ENCODE peak calls at places on chromosome 15, in four cellular contexts. One of them, this sample, is unnamed.

GRCh38 chr15:72341361-72341760 is 21.4 kb upstream of the CELF6 start:
- DNase-seq in K562: peak
- DNase-seq in A549: no peak
- DNase-seq in HepG2: no peak
- DNase-seq in this sample: peak

GRCh38 chr15:77527831-77528231 is 104.9 kb downstream of the LINGO1 start:
- DNase-seq in HepG2: no peak
- DNase-seq in A549: no peak
- DNase-seq in K562: no peak
- DNase-seq in this sample: no peak

GRCh38 chr15:98169551-98169950 is 209.0 kb downstream of the ARRDC4 start:
- DNase-seq in A549: no peak
- DNase-seq in HepG2: no peak
- DNase-seq in K562: no peak
- DNase-seq in this sample: no peak

GRCh38 chr15:25508369-25509002 is 69.7 kb upstream of the UBE3A start:
- DNase-seq in HepG2: peak
- DNase-seq in A549: peak
- DNase-seq in K562: peak
- DNase-seq in this sample: peak

GRCh38 chr15:41544650-41545015 is 576 bp upstream of the RPAP1 start:
- DNase-seq in HepG2: no peak
- DNase-seq in A549: no peak
- DNase-seq in K562: no peak
- DNase-seq in this sample: peak

GRCh38 chr15:20356444-20357138 is 185.0 kb downstream of the GOLGA6L6 start:
- DNase-seq in A549: peak
- DNase-seq in HepG2: peak
- DNase-seq in K562: peak
- DNase-seq in this sample: peak

GRCh38 chr15:25643120-25643519 is 204.3 kb upstream of the UBE3A start:
- DNase-seq in K562: no peak
- DNase-seq in HepG2: no peak
- DNase-seq in A549: no peak
- DNase-seq in this sample: no peak

GRCh38 chr15:29686079-29686425 is 136.2 kb downstream of the TJP1 start:
- DNase-seq in K562: no peak
- DNase-seq in A549: no peak
- DNase-seq in HepG2: no peak
- DNase-seq in this sample: no peak

GRCh38 chr15:96067677-96068076 is 262.8 kb upstream of the NR2F2 start:
- DNase-seq in K562: no peak
- DNase-seq in A549: no peak
- DNase-seq in HepG2: no peak
- DNase-seq in this sample: no peak

GRCh38 chr15:44038801-44039200 is 156.3 kb downstream of the FRMD5 start:
- DNase-seq in A549: no peak
- DNase-seq in K562: no peak
- DNase-seq in HepG2: peak
- DNase-seq in this sample: no peak

GRCh38 chr15:91055548-91056331 is 33.3 kb upstream of the VPS33B start:
- DNase-seq in K562: peak
- DNase-seq in HepG2: peak
- DNase-seq in A549: peak
- DNase-seq in this sample: peak

GRCh38 chr15:54556231-54556630 is 578.0 kb downstream of the UNC13C start:
- DNase-seq in A549: no peak
- DNase-seq in K562: no peak
- DNase-seq in HepG2: no peak
- DNase-seq in this sample: no peak

GRCh38 chr15:98671060-98672008 is 23.0 kb downstream of the IGF1R start:
- DNase-seq in K562: no peak
- DNase-seq in HepG2: peak
- DNase-seq in A549: no peak
- DNase-seq in this sample: no peak

GRCh38 chr15:53323197-53323596 is 436.3 kb downstream of the WDR72 start:
- DNase-seq in HepG2: no peak
- DNase-seq in A549: no peak
- DNase-seq in K562: no peak
- DNase-seq in this sample: no peak

GRCh38 chr15:88048237-88048636 is 208.3 kb downstream of the NTRK3 start:
- DNase-seq in HepG2: no peak
- DNase-seq in K562: no peak
- DNase-seq in A549: no peak
- DNase-seq in this sample: no peak

GRCh38 chr15:54347082-54347827 is 369.0 kb downstream of the UNC13C start:
- DNase-seq in K562: no peak
- DNase-seq in A549: no peak
- DNase-seq in HepG2: no peak
- DNase-seq in this sample: no peak

GRCh38 chr15:93321881-93322282 is 232.9 kb upstream of the RGMA start:
- DNase-seq in HepG2: peak
- DNase-seq in A549: no peak
- DNase-seq in K562: no peak
- DNase-seq in this sample: no peak

GRCh38 chr15:56076651-56077050 is 83.2 kb upstream of the NEDD4 start:
- DNase-seq in HepG2: no peak
- DNase-seq in K562: no peak
- DNase-seq in A549: no peak
- DNase-seq in this sample: no peak

GRCh38 chr15:90864507-90864906 is 3.9 kb upstream of the FURIN start:
- DNase-seq in K562: peak
- DNase-seq in A549: no peak
- DNase-seq in HepG2: no peak
- DNase-seq in this sample: no peak

GRCh38 chr15:76377751-76378150 is 41.2 kb downstream of the ISL2 start:
- DNase-seq in A549: no peak
- DNase-seq in K562: no peak
- DNase-seq in HepG2: no peak
- DNase-seq in this sample: no peak

GRCh38 chr15:69509131-69509530 is 56.5 kb downstream of the RPLP1 start:
- DNase-seq in K562: no peak
- DNase-seq in HepG2: no peak
- DNase-seq in A549: no peak
- DNase-seq in this sample: no peak

GRCh38 chr15:34821907-34822306 is 26.6 kb upstream of the ACTC1 start:
- DNase-seq in A549: no peak
- DNase-seq in HepG2: no peak
- DNase-seq in K562: no peak
- DNase-seq in this sample: no peak

DNA sequence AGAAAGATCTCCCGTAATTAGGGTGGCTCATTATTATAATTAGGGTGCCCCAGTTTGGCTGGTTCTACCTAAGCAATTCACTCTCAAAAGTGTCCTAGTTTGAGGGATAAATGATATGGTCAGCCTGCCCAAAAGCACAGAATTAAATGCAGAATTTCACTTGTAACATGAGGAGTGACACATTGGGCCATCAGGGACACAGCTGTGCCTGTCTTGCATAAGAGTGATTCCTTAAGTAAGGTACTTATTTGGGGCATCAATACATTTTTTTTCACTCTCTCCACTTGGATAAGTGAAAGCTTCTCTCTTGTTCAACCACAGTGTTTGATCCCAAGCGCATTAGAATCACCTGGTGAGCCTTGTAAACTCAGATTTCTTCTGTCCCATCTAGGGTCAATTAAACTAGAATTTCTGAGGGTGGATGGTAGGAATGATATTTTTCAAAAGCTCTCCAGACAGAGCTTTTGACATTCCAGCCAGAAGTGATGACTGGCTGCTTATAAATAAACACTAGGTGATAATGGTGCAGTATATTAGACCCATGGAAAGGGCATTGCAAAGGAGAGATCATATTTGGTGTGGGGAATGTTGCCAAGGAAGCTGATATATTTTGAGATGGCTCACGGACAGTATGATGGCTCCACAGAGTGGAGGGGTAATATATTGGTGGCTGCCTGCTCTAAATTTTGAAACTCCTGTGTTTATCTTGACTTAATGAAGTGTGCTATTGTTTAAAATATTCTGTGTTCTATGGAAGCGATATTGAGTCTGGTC is 458.1 kb upstream of the RASGRP1 start:
- DNase-seq in K562: no peak
- DNase-seq in A549: no peak
- DNase-seq in HepG2: no peak
- DNase-seq in this sample: no peak
- TF ChIP-seq CHD2 in K562: no peak
- TF ChIP-seq CHD2 in A549: no peak
- TF ChIP-seq CHD2 in HepG2: no peak
- TF ChIP-seq CHD2 in this sample: no peak

GRCh38 chr15:62941719-62942118 is 100.8 kb upstream of the TPM1 start:
- DNase-seq in A549: no peak
- DNase-seq in HepG2: no peak
- DNase-seq in K562: no peak
- DNase-seq in this sample: no peak

GRCh38 chr15:62940359-62940754 is 102.2 kb upstream of the TPM1 start:
- DNase-seq in K562: no peak
- DNase-seq in A549: peak
- DNase-seq in HepG2: no peak
- DNase-seq in this sample: no peak

GRCh38 chr15:62938825-62939224 is 103.7 kb upstream of the TPM1 start:
- DNase-seq in K562: no peak
- DNase-seq in A549: no peak
- DNase-seq in HepG2: no peak
- DNase-seq in this sample: no peak

GRCh38 chr15:62942411-62942810 is 100.1 kb upstream of the TPM1 start:
- DNase-seq in K562: no peak
- DNase-seq in HepG2: no peak
- DNase-seq in A549: no peak
- DNase-seq in this sample: no peak

GRCh38 chr15:62940755-62941361 is 101.7 kb upstream of the TPM1 start:
- DNase-seq in K562: no peak
- DNase-seq in A549: peak
- DNase-seq in HepG2: no peak
- DNase-seq in this sample: peak
- TF ChIP-seq USF2 in K562: no peak
- TF ChIP-seq USF2 in A549: no peak
- TF ChIP-seq USF2 in HepG2: no peak
- TF ChIP-seq USF2 in this sample: no peak

GRCh38 chr15:89660556-89660955 is 5.3 kb upstream of the KIF7 start:
- DNase-seq in A549: no peak
- DNase-seq in HepG2: no peak
- DNase-seq in K562: no peak
- DNase-seq in this sample: no peak

GRCh38 chr15:89664441-89664840 is 9.2 kb upstream of the KIF7 start:
- DNase-seq in HepG2: no peak
- DNase-seq in K562: no peak
- DNase-seq in A549: no peak
- DNase-seq in this sample: no peak

GRCh38 chr15:89664951-89665350 is 9.7 kb upstream of the KIF7 start:
- DNase-seq in A549: no peak
- DNase-seq in HepG2: no peak
- DNase-seq in K562: no peak
- DNase-seq in this sample: no peak

GRCh38 chr15:89665449-89666146 is 10.3 kb upstream of the KIF7 start:
- DNase-seq in A549: peak
- DNase-seq in HepG2: no peak
- DNase-seq in K562: no peak
- DNase-seq in this sample: peak

DNA sequence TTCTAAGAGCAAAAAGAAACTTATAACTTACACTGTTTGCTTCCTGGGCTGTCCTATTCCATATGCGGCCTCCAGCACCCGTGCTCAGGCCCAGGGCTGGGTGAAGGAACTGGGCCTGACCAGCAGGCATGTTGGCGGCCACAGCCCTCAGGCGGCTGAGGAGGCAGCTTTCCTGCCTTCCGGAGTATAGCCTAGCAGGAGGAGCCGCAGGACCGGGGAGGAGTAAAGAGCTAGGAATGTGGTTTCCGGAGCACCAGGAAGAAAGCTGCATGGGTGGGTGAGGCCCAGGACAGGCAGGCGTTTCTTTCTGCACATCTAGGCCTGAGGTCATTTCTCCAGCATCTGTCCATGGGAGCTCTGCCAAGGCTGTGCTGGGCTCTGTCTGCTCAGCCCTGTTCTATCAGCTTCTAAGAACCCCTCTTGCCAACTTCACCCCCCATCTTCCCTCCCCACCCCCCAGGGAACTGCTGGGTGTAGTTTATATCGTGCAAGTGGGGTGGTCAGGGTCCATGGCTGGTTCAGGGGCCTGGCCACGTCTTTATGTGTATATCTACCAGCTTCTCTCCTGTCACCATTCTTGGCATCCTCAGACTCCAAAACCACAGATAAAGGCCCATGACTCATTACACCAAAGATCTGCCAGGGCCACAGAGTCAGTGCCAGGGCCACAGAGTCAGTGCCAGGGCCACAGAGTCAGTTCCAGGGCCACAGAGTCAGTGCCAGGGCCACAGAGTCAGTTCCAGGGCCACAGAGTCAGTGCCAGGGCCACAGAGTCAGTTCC is 7.8 kb upstream of the KIF7 start:
- DNase-seq in HepG2: no peak
- DNase-seq in A549: no peak
- DNase-seq in K562: no peak
- DNase-seq in this sample: no peak
- TF ChIP-seq CHD2 in HepG2: no peak
- TF ChIP-seq CHD2 in A549: no peak
- TF ChIP-seq CHD2 in K562: no peak
- TF ChIP-seq CHD2 in this sample: no peak

DNA sequence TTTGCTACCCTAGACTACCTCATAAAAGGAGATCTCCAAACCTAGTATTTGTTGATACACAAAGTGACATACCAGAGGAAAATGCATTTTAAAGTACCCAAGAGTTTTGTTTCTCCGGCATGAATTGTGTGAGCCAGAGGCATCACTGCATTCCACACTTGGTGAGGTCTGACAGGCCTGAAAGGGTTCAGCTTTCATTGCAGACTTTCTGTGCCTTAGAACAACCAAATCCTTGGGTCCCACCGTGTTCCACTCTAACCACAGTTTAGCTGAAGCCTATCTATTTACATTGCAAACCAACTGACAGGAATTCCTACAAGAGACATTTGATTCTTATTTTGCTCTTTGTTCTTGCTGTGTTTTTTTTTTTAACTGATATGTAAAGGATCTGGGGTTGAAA is 21.0 kb upstream of the EID1 start:
- DNase-seq in HepG2: no peak
- DNase-seq in K562: no peak
- DNase-seq in A549: no peak
- DNase-seq in this sample: no peak
- TF ChIP-seq USF2 in HepG2: no peak
- TF ChIP-seq USF2 in K562: no peak
- TF ChIP-seq USF2 in A549: no peak
- TF ChIP-seq USF2 in this sample: no peak

DNA sequence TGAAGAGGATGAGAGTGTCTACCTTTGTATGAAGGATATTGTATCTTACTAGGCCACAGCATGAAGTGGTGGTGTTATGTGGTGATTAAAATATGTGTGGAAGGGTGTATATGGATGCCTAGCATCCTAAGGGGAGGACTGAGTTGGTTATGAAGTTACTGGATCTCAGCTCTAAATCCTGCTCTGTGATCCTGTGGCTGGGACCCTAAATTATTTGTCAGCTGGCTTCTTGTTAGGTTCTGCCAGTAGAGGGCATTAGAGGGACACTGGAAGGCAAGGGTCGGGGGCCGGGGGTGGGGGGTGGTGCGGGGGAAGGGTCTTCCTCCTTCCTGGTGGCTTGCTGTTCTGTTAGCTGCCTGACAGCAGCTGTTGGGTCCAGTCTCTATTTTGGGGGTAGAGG is 34.9 kb downstream of the MORF4L1 start:
- DNase-seq in K562: peak
- DNase-seq in HepG2: peak
- DNase-seq in A549: no peak
- DNase-seq in this sample: peak
- TF ChIP-seq CHD2 in K562: no peak
- TF ChIP-seq CHD2 in HepG2: no peak
- TF ChIP-seq CHD2 in A549: no peak
- TF ChIP-seq CHD2 in this sample: no peak